ENCODE peak calls at places on chromosomes 5 and 9, in five cellular contexts. I, M, Y, F and G are unnamed samples.

GRCh38 chr5:79346420-79346824 is 110.5 kb downstream of the JMY start:
- DNase-seq in F (no peak), M (no peak), I (peak), Y (no peak), G (no peak)

GRCh38 chr5:135535820-135536801 is at the start of gene NEUROG1:
- DNase-seq in M (no peak), Y (no peak), I (no peak), F (no peak), G (no peak)

GRCh38 chr5:410911-411517 is 32.0 kb upstream of the EXOC3 start:
- DNase-seq in F (no peak), M (no peak), I (no peak), Y (no peak), G (no peak)

GRCh38 chr9:114278881-114279570 is 43.9 kb upstream of the ORM1 start:
- DNase-seq in M (no peak), F (no peak), Y (no peak), I (peak), G (no peak)

GRCh38 chr9:91424403-91425176 is 958 bp upstream of the NFIL3 start:
- DNase-seq in F (peak), I (peak), Y (no peak), M (peak), G (peak)

GRCh38 chr5:175572922-175573321 is 84.9 kb upstream of the HRH2 start:
- DNase-seq in M (no peak), I (no peak), F (no peak), Y (no peak), G (no peak)

GRCh38 chr5:176744584-176744965 is 65.8 kb upstream of the UNC5A start:
- DNase-seq in I (no peak), F (no peak), M (no peak), Y (no peak), G (no peak)

GRCh38 chr5:58451732-58452565 is 7.9 kb downstream of the PLK2 start:
- DNase-seq in I (no peak), F (no peak), M (no peak), Y (no peak), G (no peak)

GRCh38 chr9:124733964-124734740 is 37.0 kb downstream of the NR6A1 start:
- DNase-seq in I (no peak), M (peak), F (no peak), Y (no peak), G (no peak)

GRCh38 chr5:79961731-79962579 is 29.1 kb downstream of the MTX3 start:
- DNase-seq in F (no peak), I (no peak), M (no peak), Y (no peak), G (no peak)

GRCh38 chr5:10832987-10833386 is 72.0 kb upstream of the DAP start:
- DNase-seq in I (no peak), Y (no peak), M (no peak), F (no peak), G (no peak)

GRCh38 chr5:127400946-127401670 is 110.5 kb downstream of the MEGF10 start:
- DNase-seq in M (no peak), Y (no peak), I (no peak), F (no peak), G (no peak)

GRCh38 chr9:93574091-93574899 is 2.1 kb upstream of the PHF2 start:
- DNase-seq in M (no peak), F (no peak), Y (no peak), I (no peak), G (no peak)

GRCh38 chr5:86968311-86968753 is 299.4 kb upstream of the RASA1 start:
- DNase-seq in Y (no peak), F (no peak), M (no peak), I (no peak), G (no peak)

GRCh38 chr5:122163151-122164069 is 34.1 kb downstream of the ZNF474 start:
- DNase-seq in Y (no peak), I (peak), F (no peak), M (no peak), G (no peak)

GRCh38 chr5:123752576-123752975 is 240.6 kb downstream of the CSNK1G3 start:
- DNase-seq in I (peak), F (no peak), M (no peak), Y (no peak), G (no peak)

GRCh38 chr5:10860645-10861455 is 99.8 kb upstream of the DAP start:
- DNase-seq in F (no peak), I (peak), Y (no peak), M (no peak), G (no peak)